ENCODE peak calls at places on chromosomes 3 and 15, in four cellular contexts. G is AG08395, B is substantia nigra, M is NCI-H1105. C is an unnamed sample.

GRCh38 chr15:57562220-57562769 is 29.4 kb upstream of the MYZAP start:
- DNase-seq in B (no peak), G (no peak), M (no peak), C (no peak)

GRCh38 chr15:43541785-43542184 is 24.4 kb downstream of the MAP1A start:
- DNase-seq in M (no peak), G (no peak), B (no peak), C (no peak)

GRCh38 chr3:30632065-30632464 is 25.7 kb downstream of the TGFBR2 start:
- DNase-seq in G (no peak), B (no peak), M (no peak), C (no peak)

GRCh38 chr15:47908950-47909670 is 191.8 kb downstream of the SEMA6D start:
- DNase-seq in M (no peak), B (no peak), G (peak), C (no peak)

GRCh38 chr3:43423142-43423541 is 136.8 kb downstream of the SNRK start:
- DNase-seq in G (no peak), B (no peak), M (no peak), C (no peak)

GRCh38 chr3:72309626-72310025 is 524.7 kb upstream of the PROK2 start:
- DNase-seq in M (no peak), G (no peak), B (no peak), C (no peak)

GRCh38 chr3:69568926-69569325 is 170.3 kb upstream of the MITF start:
- DNase-seq in G (no peak), B (no peak), M (no peak), C (no peak)

GRCh38 chr15:64343841-64344240 is 12.1 kb downstream of the CSNK1G1 start:
- DNase-seq in B (no peak), G (peak), M (no peak), C (no peak)

GRCh38 chr3:133742351-133743091 is 3.7 kb upstream of the TF start:
- DNase-seq in M (no peak), B (no peak), G (no peak), C (no peak)

GRCh38 chr15:52912172-52912571 is 122.0 kb upstream of the ONECUT1 start:
- DNase-seq in B (no peak), M (no peak), G (no peak), C (no peak)

GRCh38 chr15:61598655-61599054 is 369.6 kb upstream of the RORA start:
- DNase-seq in G (no peak), M (peak), B (no peak), C (no peak)

GRCh38 chr15:92958105-92958504 is 58.0 kb downstream of the CHD2 start:
- DNase-seq in B (no peak), M (no peak), G (no peak), C (no peak)

GRCh38 chr3:127483005-127483641 is 107.4 kb downstream of the TPRA1 start:
- DNase-seq in B (no peak), M (no peak), G (no peak), C (no peak)

GRCh38 chr3:53815067-53815466 is 31.2 kb downstream of the CHDH start:
- DNase-seq in B (no peak), G (no peak), M (no peak), C (no peak)

GRCh38 chr3:140447991-140448390 is 229.9 kb upstream of the TRIM42 start:
- DNase-seq in B (no peak), G (no peak), M (no peak), C (no peak)

GRCh38 chr15:54256190-54256589 is 277.9 kb downstream of the UNC13C start:
- DNase-seq in B (no peak), M (no peak), G (no peak), C (no peak)

GRCh38 chr15:55319537-55320325 is 709 bp downstream of the PIGB start:
- DNase-seq in B (no peak), G (peak), M (no peak), C (no peak)

GRCh38 chr3:101845405-101845804 is 3.9 kb upstream of the NFKBIZ start:
- DNase-seq in M (no peak), B (no peak), G (no peak), C (no peak)

GRCh38 chr3:123869165-123869564 is 15.0 kb downstream of the MYLK start:
- DNase-seq in B (no peak), M (peak), G (no peak), C (no peak)

GRCh38 chr3:14122301-14122700 is 2.4 kb downstream of the CHCHD4 start:
- DNase-seq in M (no peak), G (no peak), B (no peak), C (no peak)

GRCh38 chr3:11510001-11510760 is 133.5 kb downstream of the VGLL4 start:
- DNase-seq in B (no peak), G (no peak), M (no peak), C (no peak)

GRCh38 chr3:193771011-193771697 is 178.1 kb downstream of the OPA1 start:
- DNase-seq in B (no peak), M (no peak), G (no peak), C (no peak)

GRCh38 chr3:43142472-43142871 is 36.6 kb upstream of the POMGNT2 start:
- DNase-seq in B (no peak), G (no peak), M (no peak), C (no peak)

GRCh38 chr3:123809597-123809996 is 74.5 kb downstream of the MYLK start:
- DNase-seq in G (no peak), M (no peak), B (no peak), C (no peak)

GRCh38 chr3:148643389-148643840 is 54.3 kb upstream of the AGTR1 start:
- DNase-seq in B (no peak), M (no peak), G (peak), C (no peak)

GRCh38 chr3:7346364-7346763 is 485.4 kb downstream of the GRM7 start:
- DNase-seq in M (no peak), B (no peak), G (no peak), C (no peak)

GRCh38 chr3:136818191-136818850 is 605 bp upstream of the SLC35G2 start:
- DNase-seq in B (no peak), G (peak), M (no peak), C (no peak)

GRCh38 chr3:174442317-174442682 is 416.8 kb upstream of the NAALADL2 start:
- DNase-seq in M (no peak), B (no peak), G (no peak), C (no peak)

GRCh38 chr3:169710619-169711018 is 47.1 kb upstream of the MECOM start:
- DNase-seq in G (no peak), B (no peak), M (no peak), C (no peak)

C was measured in memory B cell.